ENCODE peak calls at places on chromosomes 2 and 18, in eight cellular contexts. U is heart left ventricle, Q is esophagus muscularis mucosa, T is prostate gland, S is dorsolateral prefrontal cortex, H is GM10248, R is BJ, D is HFFc6. J is an unnamed sample.

GRCh38 chr18:32707586-32707985 is 65.2 kb downstream of the KLHL14 start:
- DNase-seq in R (no peak), H (no peak), D (no peak), Q (peak; percentile 74), T (no peak), U (no peak), S (no peak), J (no peak)

GRCh38 chr2:32479224-32479623 is 122.4 kb downstream of the BIRC6 start:
- DNase-seq in S (no peak), T (no peak), D (peak; percentile 65), H (no peak), U (no peak), R (peak; percentile 51), Q (no peak), J (no peak)

GRCh38 chr2:106053116-106053515 is 141.0 kb downstream of the UXS1 start:
- DNase-seq in U (no peak), H (no peak), S (no peak), R (peak; percentile 37), T (no peak), Q (no peak), D (peak; percentile 47), J (no peak)

GRCh38 chr2:86622878-86623548 is 652 bp downstream of the RNF103 start:
- DNase-seq in H (peak; percentile 76), R (no peak), S (peak; percentile 53), T (peak; percentile 49), D (no peak), U (peak; percentile 66), Q (no peak), J (no peak)

GRCh38 chr18:62616331-62616805 is 93.5 kb downstream of the ZCCHC2 start:
- DNase-seq in S (no peak), H (no peak), T (no peak), Q (no peak), D (peak; percentile 24), U (peak; percentile 59), R (peak; percentile 69), J (no peak)

GRCh38 chr2:39435974-39436591 is 1.0 kb downstream of the MAP4K3 start:
- DNase-seq in H (no peak), D (no peak), S (no peak), Q (no peak), T (peak; percentile 49), R (no peak), U (peak; percentile 41), J (no peak)

GRCh38 chr2:207394203-207394741 is 135.5 kb upstream of the CREB1 start:
- DNase-seq in D (peak; percentile 33), R (no peak), U (no peak), T (no peak), H (no peak), Q (no peak), S (no peak), J (no peak)

GRCh38 chr2:40642261-40642660 is 190.4 kb upstream of the SLC8A1 start:
- DNase-seq in T (no peak), R (no peak), S (no peak), H (no peak), Q (no peak), U (no peak), D (no peak), J (no peak)

GRCh38 chr2:160140471-160140870 is 59.6 kb downstream of the ITGB6 start:
- DNase-seq in Q (no peak), T (no peak), S (no peak), R (no peak), U (no peak), H (no peak), D (no peak), J (no peak)

GRCh38 chr18:79796016-79796415 is 1.7 kb upstream of the KCNG2 start:
- DNase-seq in Q (no peak), H (no peak), D (no peak), R (no peak), U (no peak), T (no peak), S (no peak), J (no peak)

GRCh38 chr2:4576075-4576474 is 872.7 kb downstream of the DCDC2C start:
- DNase-seq in Q (no peak), D (no peak), S (no peak), R (no peak), T (no peak), H (no peak), U (no peak), J (no peak)

GRCh38 chr2:240205348-240205747 is 64.9 kb upstream of the OTOS start:
- DNase-seq in H (no peak), U (no peak), R (no peak), D (peak; percentile 76), Q (no peak), S (peak; percentile 15), T (no peak), J (no peak)

GRCh38 chr2:75655861-75656260 is 9.3 kb downstream of the MRPL19 start:
- DNase-seq in H (no peak), T (no peak), S (no peak), D (no peak), U (no peak), R (no peak), Q (no peak), J (no peak)

GRCh38 chr18:42758851-42759250 is 356.6 kb downstream of the RIT2 start:
- DNase-seq in H (no peak), D (no peak), S (no peak), U (no peak), T (no peak), Q (no peak), R (no peak), J (no peak)

GRCh38 chr2:125553768-125554167 is 1102.2 kb upstream of the GYPC start:
- DNase-seq in R (no peak), U (no peak), S (no peak), H (no peak), D (no peak), Q (no peak), T (no peak), J (no peak)

GRCh38 chr18:8212893-8213805 is 396.1 kb upstream of the RAB12 start:
- DNase-seq in T (no peak), Q (no peak), R (no peak), S (no peak), U (no peak), H (no peak), D (peak; percentile 24), J (peak; percentile 88)

GRCh38 chr2:23230885-23231284 is 154.1 kb upstream of the KLHL29 start:
- DNase-seq in D (no peak), H (no peak), R (no peak), Q (no peak), T (no peak), U (no peak), S (no peak), J (peak; percentile 54)

GRCh38 chr2:216596234-216596985 is 36.8 kb upstream of the IGFBP2 start:
- DNase-seq in H (no peak), Q (no peak), S (no peak), R (peak; percentile 90), U (no peak), D (peak; percentile 61), T (no peak), J (peak; percentile 91)

GRCh38 chr18:78659748-78660147 is 319.9 kb upstream of the SALL3 start:
- DNase-seq in U (no peak), H (no peak), S (no peak), D (no peak), Q (no peak), T (peak; percentile 27), R (no peak), J (no peak)

GRCh38 chr18:78661316-78661715 is 318.3 kb upstream of the SALL3 start:
- DNase-seq in S (no peak), R (no peak), U (no peak), Q (no peak), D (no peak), H (no peak), T (no peak), J (no peak)

GRCh38 chr18:78659057-78659456 is 320.6 kb upstream of the SALL3 start:
- DNase-seq in T (no peak), R (no peak), Q (no peak), S (no peak), U (no peak), D (no peak), H (no peak), J (no peak)

GRCh38 chr18:78658531-78658930 is 321.1 kb upstream of the SALL3 start:
- DNase-seq in T (no peak), H (no peak), S (no peak), U (no peak), R (no peak), D (no peak), Q (no peak), J (no peak)

DNA sequence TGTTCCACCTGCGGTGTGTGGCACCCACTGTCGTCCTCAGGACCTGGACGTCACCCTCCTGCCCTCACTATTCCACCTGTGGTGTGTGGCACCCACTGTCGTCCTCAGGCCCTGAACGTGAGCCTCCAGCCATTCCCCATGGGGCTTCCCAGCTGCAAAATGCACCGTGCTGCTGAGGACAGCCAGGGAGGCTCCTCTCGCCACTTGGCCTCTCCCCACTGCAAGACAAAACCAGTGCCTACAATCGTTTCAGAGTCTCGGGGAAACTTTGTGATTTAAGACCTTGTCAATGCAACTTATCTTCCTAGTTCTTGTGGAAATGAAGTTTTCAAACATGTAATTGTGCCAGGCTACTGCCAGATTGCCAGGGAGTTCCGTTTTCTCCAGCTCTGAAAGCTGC is 319.3 kb upstream of the SALL3 start:
- DNase-seq in T (no peak), R (no peak), U (no peak), D (no peak), S (no peak), Q (no peak), H (no peak), J (no peak)
- TF ChIP-seq CTCF in T (no peak), R (no peak), U (no peak), D (no peak), S (no peak), Q (no peak), H (no peak), J (no peak)

GRCh38 chr18:21509062-21509461 is 91.4 kb downstream of the ESCO1 start:
- DNase-seq in S (no peak), U (no peak), H (no peak), Q (no peak), T (no peak), R (no peak), D (no peak), J (no peak)
- TF ChIP-seq CTCF in S (no peak), U (no peak), H (no peak), Q (no peak), T (no peak), R (no peak), D (peak; percentile 20), J (no peak)

DNA sequence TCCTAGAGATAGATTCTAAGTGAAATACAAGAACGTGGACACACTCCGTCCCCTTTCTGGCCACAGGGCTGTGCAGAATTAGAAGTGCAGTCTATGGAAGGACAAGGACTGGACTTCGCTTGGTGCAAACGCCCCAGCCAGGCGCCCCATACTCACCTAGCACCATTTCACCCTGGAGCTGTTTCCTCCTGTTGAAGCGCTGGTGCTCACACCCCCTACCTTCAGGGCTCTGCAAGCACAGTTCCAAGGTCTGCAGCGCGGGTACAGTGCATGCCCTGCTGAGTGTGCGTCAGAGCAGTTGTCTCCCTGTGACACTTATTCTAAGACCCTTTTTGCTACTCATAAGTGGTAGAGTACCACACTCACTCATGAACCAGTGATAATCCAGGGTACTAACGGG is 3.0 kb downstream of the HPCAL1 start:
- DNase-seq in T (no peak), U (no peak), R (no peak), S (no peak), H (no peak), D (no peak), Q (no peak), J (no peak)
- TF ChIP-seq CTCF in T (no peak), U (no peak), R (no peak), S (no peak), H (no peak), D (peak; percentile 36), Q (no peak), J (peak; percentile 17)

GRCh38 chr2:74441690-74442482 is at the start of gene RTKN:
- DNase-seq in U (no peak), H (peak; percentile 66), S (no peak), R (no peak), T (peak; percentile 81), Q (no peak), D (no peak), J (no peak)
- TF ChIP-seq CTCF in U (no peak), H (no peak), S (no peak), R (no peak), T (peak; percentile 30), Q (no peak), D (no peak), J (no peak)